ENCODE peak calls at places on chromosomes 1 and 21, in seven cellular contexts. One of them, this sample, is unnamed.
A peak's percentile ranks its signal among the peaks of the same experiment; 100 is the strongest.

GRCh38 chr1:186304982-186305949 is 69.8 kb downstream of the TPR start:
- DNase-seq in GM04503: no peak
- DNase-seq in esophagus squamous epithelium: no peak
- DNase-seq in lung: no peak
- DNase-seq in fibroblast of mammary gland: peak; percentile 56
- DNase-seq in fibroblast of villous mesenchyme: peak; percentile 21
- DNase-seq in activated CD4-positive, alpha-beta T cell treated with anti-CD3 and anti-CD28 coated beads, Interleukin-2, amount 50 U/mL, for 1 hour: no peak
- DNase-seq in this sample: no peak

GRCh38 chr1:174965006-174965971 is 34.5 kb upstream of the CACYBP start:
- DNase-seq in GM04503: no peak
- DNase-seq in esophagus squamous epithelium: no peak
- DNase-seq in lung: no peak
- DNase-seq in fibroblast of mammary gland: no peak
- DNase-seq in fibroblast of villous mesenchyme: peak; percentile 71
- DNase-seq in activated CD4-positive, alpha-beta T cell treated with anti-CD3 and anti-CD28 coated beads, Interleukin-2, amount 50 U/mL, for 1 hour: peak; percentile 27
- DNase-seq in this sample: no peak

GRCh38 chr1:11730429-11730861 is 5.5 kb upstream of the AGTRAP start:
- DNase-seq in GM04503: no peak
- DNase-seq in esophagus squamous epithelium: no peak
- DNase-seq in lung: peak; percentile 72
- DNase-seq in fibroblast of mammary gland: no peak
- DNase-seq in fibroblast of villous mesenchyme: peak; percentile 48
- DNase-seq in activated CD4-positive, alpha-beta T cell treated with anti-CD3 and anti-CD28 coated beads, Interleukin-2, amount 50 U/mL, for 1 hour: no peak
- DNase-seq in this sample: no peak

GRCh38 chr1:216894499-216894898 is 171.3 kb upstream of the ESRRG start:
- DNase-seq in GM04503: no peak
- DNase-seq in esophagus squamous epithelium: no peak
- DNase-seq in lung: no peak
- DNase-seq in fibroblast of mammary gland: no peak
- DNase-seq in fibroblast of villous mesenchyme: no peak
- DNase-seq in activated CD4-positive, alpha-beta T cell treated with anti-CD3 and anti-CD28 coated beads, Interleukin-2, amount 50 U/mL, for 1 hour: no peak
- DNase-seq in this sample: no peak

GRCh38 chr1:47181955-47182680 is 7.7 kb downstream of the PDZK1IP1 start:
- DNase-seq in GM04503: no peak
- DNase-seq in esophagus squamous epithelium: no peak
- DNase-seq in lung: no peak
- DNase-seq in fibroblast of mammary gland: peak; percentile 71
- DNase-seq in fibroblast of villous mesenchyme: no peak
- DNase-seq in activated CD4-positive, alpha-beta T cell treated with anti-CD3 and anti-CD28 coated beads, Interleukin-2, amount 50 U/mL, for 1 hour: no peak
- DNase-seq in this sample: no peak

GRCh38 chr21:33991091-33991490 is 75.5 kb upstream of the ATP5PO start:
- DNase-seq in GM04503: no peak
- DNase-seq in esophagus squamous epithelium: no peak
- DNase-seq in lung: no peak
- DNase-seq in fibroblast of mammary gland: no peak
- DNase-seq in fibroblast of villous mesenchyme: no peak
- DNase-seq in activated CD4-positive, alpha-beta T cell treated with anti-CD3 and anti-CD28 coated beads, Interleukin-2, amount 50 U/mL, for 1 hour: no peak
- DNase-seq in this sample: no peak

GRCh38 chr21:32253215-32253641 is 25.6 kb downstream of the MIS18A start:
- DNase-seq in GM04503: peak; percentile 39
- DNase-seq in esophagus squamous epithelium: no peak
- DNase-seq in lung: no peak
- DNase-seq in fibroblast of mammary gland: peak; percentile 47
- DNase-seq in fibroblast of villous mesenchyme: peak; percentile 43
- DNase-seq in activated CD4-positive, alpha-beta T cell treated with anti-CD3 and anti-CD28 coated beads, Interleukin-2, amount 50 U/mL, for 1 hour: no peak
- DNase-seq in this sample: peak; percentile 60

GRCh38 chr1:199029855-199030254 is 391.0 kb downstream of the PTPRC start:
- DNase-seq in GM04503: no peak
- DNase-seq in esophagus squamous epithelium: no peak
- DNase-seq in lung: no peak
- DNase-seq in fibroblast of mammary gland: peak; percentile 30
- DNase-seq in fibroblast of villous mesenchyme: peak; percentile 8
- DNase-seq in activated CD4-positive, alpha-beta T cell treated with anti-CD3 and anti-CD28 coated beads, Interleukin-2, amount 50 U/mL, for 1 hour: no peak
- DNase-seq in this sample: no peak

GRCh38 chr21:16773206-16773605 is 739.6 kb upstream of the CXADR start:
- DNase-seq in GM04503: peak; percentile 23
- DNase-seq in esophagus squamous epithelium: no peak
- DNase-seq in lung: no peak
- DNase-seq in fibroblast of mammary gland: no peak
- DNase-seq in fibroblast of villous mesenchyme: peak; percentile 25
- DNase-seq in activated CD4-positive, alpha-beta T cell treated with anti-CD3 and anti-CD28 coated beads, Interleukin-2, amount 50 U/mL, for 1 hour: no peak
- DNase-seq in this sample: no peak

GRCh38 chr1:178142806-178143205 is 48.9 kb downstream of the RASAL2 start:
- DNase-seq in GM04503: no peak
- DNase-seq in esophagus squamous epithelium: no peak
- DNase-seq in lung: no peak
- DNase-seq in fibroblast of mammary gland: no peak
- DNase-seq in fibroblast of villous mesenchyme: no peak
- DNase-seq in activated CD4-positive, alpha-beta T cell treated with anti-CD3 and anti-CD28 coated beads, Interleukin-2, amount 50 U/mL, for 1 hour: no peak
- DNase-seq in this sample: no peak

GRCh38 chr1:161265305-161265704 is 6.8 kb downstream of the PCP4L1 start:
- DNase-seq in GM04503: no peak
- DNase-seq in esophagus squamous epithelium: no peak
- DNase-seq in lung: no peak
- DNase-seq in fibroblast of mammary gland: no peak
- DNase-seq in fibroblast of villous mesenchyme: no peak
- DNase-seq in activated CD4-positive, alpha-beta T cell treated with anti-CD3 and anti-CD28 coated beads, Interleukin-2, amount 50 U/mL, for 1 hour: no peak
- DNase-seq in this sample: no peak

GRCh38 chr1:87089823-87090222 is 175.4 kb downstream of the HS2ST1 start:
- DNase-seq in GM04503: no peak
- DNase-seq in esophagus squamous epithelium: no peak
- DNase-seq in lung: no peak
- DNase-seq in fibroblast of mammary gland: no peak
- DNase-seq in fibroblast of villous mesenchyme: no peak
- DNase-seq in activated CD4-positive, alpha-beta T cell treated with anti-CD3 and anti-CD28 coated beads, Interleukin-2, amount 50 U/mL, for 1 hour: no peak
- DNase-seq in this sample: no peak

GRCh38 chr21:38661296-38662223 is 144.2 kb upstream of the ETS2 start:
- DNase-seq in GM04503: no peak
- DNase-seq in esophagus squamous epithelium: no peak
- DNase-seq in lung: no peak
- DNase-seq in fibroblast of mammary gland: peak; percentile 28
- DNase-seq in fibroblast of villous mesenchyme: peak; percentile 81
- DNase-seq in activated CD4-positive, alpha-beta T cell treated with anti-CD3 and anti-CD28 coated beads, Interleukin-2, amount 50 U/mL, for 1 hour: no peak
- DNase-seq in this sample: no peak

GRCh38 chr1:203096566-203096965 is 10.8 kb upstream of the MYOG start:
- DNase-seq in GM04503: no peak
- DNase-seq in esophagus squamous epithelium: no peak
- DNase-seq in lung: no peak
- DNase-seq in fibroblast of mammary gland: no peak
- DNase-seq in fibroblast of villous mesenchyme: no peak
- DNase-seq in activated CD4-positive, alpha-beta T cell treated with anti-CD3 and anti-CD28 coated beads, Interleukin-2, amount 50 U/mL, for 1 hour: no peak
- DNase-seq in this sample: no peak

GRCh38 chr1:157073944-157074685 is 25.5 kb downstream of the ETV3L start:
- DNase-seq in GM04503: no peak
- DNase-seq in esophagus squamous epithelium: no peak
- DNase-seq in lung: peak; percentile 71
- DNase-seq in fibroblast of mammary gland: peak; percentile 74
- DNase-seq in fibroblast of villous mesenchyme: peak; percentile 73
- DNase-seq in activated CD4-positive, alpha-beta T cell treated with anti-CD3 and anti-CD28 coated beads, Interleukin-2, amount 50 U/mL, for 1 hour: peak; percentile 24
- DNase-seq in this sample: peak; percentile 79

GRCh38 chr1:91653183-91653582 is 152.5 kb downstream of the CDC7 start:
- DNase-seq in GM04503: no peak
- DNase-seq in esophagus squamous epithelium: no peak
- DNase-seq in lung: no peak
- DNase-seq in fibroblast of mammary gland: no peak
- DNase-seq in fibroblast of villous mesenchyme: no peak
- DNase-seq in activated CD4-positive, alpha-beta T cell treated with anti-CD3 and anti-CD28 coated beads, Interleukin-2, amount 50 U/mL, for 1 hour: no peak
- DNase-seq in this sample: no peak

GRCh38 chr1:9872430-9873165 is 37.5 kb downstream of the CTNNBIP1 start:
- DNase-seq in GM04503: no peak
- DNase-seq in esophagus squamous epithelium: no peak
- DNase-seq in lung: no peak
- DNase-seq in fibroblast of mammary gland: peak; percentile 49
- DNase-seq in fibroblast of villous mesenchyme: no peak
- DNase-seq in activated CD4-positive, alpha-beta T cell treated with anti-CD3 and anti-CD28 coated beads, Interleukin-2, amount 50 U/mL, for 1 hour: no peak
- DNase-seq in this sample: no peak

GRCh38 chr1:1067284-1068076 is 6.6 kb downstream of the RNF223 start:
- DNase-seq in GM04503: no peak
- DNase-seq in esophagus squamous epithelium: no peak
- DNase-seq in lung: peak; percentile 49
- DNase-seq in fibroblast of mammary gland: no peak
- DNase-seq in fibroblast of villous mesenchyme: no peak
- DNase-seq in activated CD4-positive, alpha-beta T cell treated with anti-CD3 and anti-CD28 coated beads, Interleukin-2, amount 50 U/mL, for 1 hour: no peak
- DNase-seq in this sample: no peak

GRCh38 chr1:1677718-1678580 is 14.6 kb downstream of the SLC35E2B start:
- DNase-seq in GM04503: no peak
- DNase-seq in esophagus squamous epithelium: no peak
- DNase-seq in lung: no peak
- DNase-seq in fibroblast of mammary gland: no peak
- DNase-seq in fibroblast of villous mesenchyme: no peak
- DNase-seq in activated CD4-positive, alpha-beta T cell treated with anti-CD3 and anti-CD28 coated beads, Interleukin-2, amount 50 U/mL, for 1 hour: peak; percentile 53
- DNase-seq in this sample: no peak

GRCh38 chr1:223183268-223183862 is 40.3 kb upstream of the TLR5 start:
- DNase-seq in GM04503: no peak
- DNase-seq in esophagus squamous epithelium: no peak
- DNase-seq in lung: no peak
- DNase-seq in fibroblast of mammary gland: peak; percentile 41
- DNase-seq in fibroblast of villous mesenchyme: no peak
- DNase-seq in activated CD4-positive, alpha-beta T cell treated with anti-CD3 and anti-CD28 coated beads, Interleukin-2, amount 50 U/mL, for 1 hour: no peak
- DNase-seq in this sample: no peak

GRCh38 chr1:202752799-202753198 is 42.5 kb upstream of the SYT2 start:
- DNase-seq in GM04503: no peak
- DNase-seq in esophagus squamous epithelium: no peak
- DNase-seq in lung: no peak
- DNase-seq in fibroblast of mammary gland: no peak
- DNase-seq in fibroblast of villous mesenchyme: peak; percentile 3
- DNase-seq in activated CD4-positive, alpha-beta T cell treated with anti-CD3 and anti-CD28 coated beads, Interleukin-2, amount 50 U/mL, for 1 hour: no peak
- DNase-seq in this sample: no peak

GRCh38 chr1:193338194-193338593 is 151.8 kb upstream of the B3GALT2 start:
- DNase-seq in GM04503: no peak
- DNase-seq in esophagus squamous epithelium: no peak
- DNase-seq in lung: no peak
- DNase-seq in fibroblast of mammary gland: peak; percentile 39
- DNase-seq in fibroblast of villous mesenchyme: no peak
- DNase-seq in activated CD4-positive, alpha-beta T cell treated with anti-CD3 and anti-CD28 coated beads, Interleukin-2, amount 50 U/mL, for 1 hour: no peak
- DNase-seq in this sample: no peak

GRCh38 chr1:98051065-98051675 is 130.3 kb upstream of the DPYD start:
- DNase-seq in GM04503: no peak
- DNase-seq in esophagus squamous epithelium: no peak
- DNase-seq in lung: peak; percentile 75
- DNase-seq in fibroblast of mammary gland: peak; percentile 81
- DNase-seq in fibroblast of villous mesenchyme: peak; percentile 76
- DNase-seq in activated CD4-positive, alpha-beta T cell treated with anti-CD3 and anti-CD28 coated beads, Interleukin-2, amount 50 U/mL, for 1 hour: peak; percentile 70
- DNase-seq in this sample: peak; percentile 82

GRCh38 chr21:27464643-27465042 is 497.8 kb upstream of the ADAMTS5 start:
- DNase-seq in GM04503: no peak
- DNase-seq in esophagus squamous epithelium: no peak
- DNase-seq in lung: no peak
- DNase-seq in fibroblast of mammary gland: no peak
- DNase-seq in fibroblast of villous mesenchyme: peak; percentile 38
- DNase-seq in activated CD4-positive, alpha-beta T cell treated with anti-CD3 and anti-CD28 coated beads, Interleukin-2, amount 50 U/mL, for 1 hour: no peak
- DNase-seq in this sample: no peak

GRCh38 chr1:65068202-65069011 is 79.6 kb upstream of the AK4 start:
- DNase-seq in GM04503: no peak
- DNase-seq in esophagus squamous epithelium: no peak
- DNase-seq in lung: no peak
- DNase-seq in fibroblast of mammary gland: peak; percentile 31
- DNase-seq in fibroblast of villous mesenchyme: peak; percentile 41
- DNase-seq in activated CD4-positive, alpha-beta T cell treated with anti-CD3 and anti-CD28 coated beads, Interleukin-2, amount 50 U/mL, for 1 hour: no peak
- DNase-seq in this sample: no peak

GRCh38 chr1:167331650-167332049 is 111.0 kb downstream of the POU2F1 start:
- DNase-seq in GM04503: no peak
- DNase-seq in esophagus squamous epithelium: no peak
- DNase-seq in lung: no peak
- DNase-seq in fibroblast of mammary gland: no peak
- DNase-seq in fibroblast of villous mesenchyme: no peak
- DNase-seq in activated CD4-positive, alpha-beta T cell treated with anti-CD3 and anti-CD28 coated beads, Interleukin-2, amount 50 U/mL, for 1 hour: no peak
- DNase-seq in this sample: no peak